ENCODE peak calls at places on chromosomes 6 and 20, in eight cellular contexts. K, A, G, H, Z, D, U and O are unnamed samples.

GRCh38 chr6:159977242-159978214 is 8.6 kb downstream of the IGF2R start:
- DNase-seq in K (no peak), A (no peak), G (peak), H (no peak), Z (no peak), D (no peak), U (no peak), O (no peak)

GRCh38 chr6:26243132-26243531 is 121.9 kb upstream of the BTN3A2 start:
- DNase-seq in K (no peak), A (no peak), G (no peak), H (no peak), Z (no peak), D (no peak), U (no peak), O (no peak)

GRCh38 chr6:11428895-11429294 is 108.7 kb upstream of the TMEM170B start:
- DNase-seq in K (no peak), A (no peak), G (no peak), H (no peak), Z (peak), D (no peak), U (no peak), O (no peak)

GRCh38 chr6:89184344-89184743 is 32.8 kb downstream of the GABRR1 start:
- DNase-seq in K (no peak), A (no peak), G (no peak), H (no peak), Z (no peak), D (no peak), U (no peak), O (no peak)

GRCh38 chr6:30555428-30556005 is 772 bp downstream of the GNL1 start:
- DNase-seq in K (peak), A (no peak), G (peak), H (peak), Z (peak), D (peak), U (no peak), O (no peak)

GRCh38 chr20:9103955-9104354 is 35.1 kb downstream of the PLCB4 start:
- DNase-seq in K (no peak), A (no peak), G (no peak), H (no peak), Z (no peak), D (peak), U (no peak), O (peak)

GRCh38 chr20:17612287-17612974 is 42.6 kb downstream of the DSTN start:
- DNase-seq in K (no peak), A (peak), G (peak), H (peak), Z (no peak), D (no peak), U (no peak), O (peak)

GRCh38 chr20:58891076-58891685 is 38.7 kb downstream of the GNAS start:
- DNase-seq in K (no peak), A (peak), G (peak), H (peak), Z (peak), D (peak), U (no peak), O (peak)

GRCh38 chr6:158926429-158926828 is 73.6 kb downstream of the RSPH3 start:
- DNase-seq in K (no peak), A (no peak), G (peak), H (no peak), Z (no peak), D (peak), U (no peak), O (no peak)

GRCh38 chr6:34546551-34547321 is 9.4 kb downstream of the SPDEF start:
- DNase-seq in K (no peak), A (no peak), G (peak), H (no peak), Z (no peak), D (no peak), U (no peak), O (peak)

GRCh38 chr6:146803601-146804000 is 204.8 kb downstream of the ADGB start:
- DNase-seq in K (no peak), A (no peak), G (no peak), H (no peak), Z (no peak), D (no peak), U (no peak), O (no peak)

GRCh38 chr6:149723771-149724417 is 6.0 kb upstream of the LATS1 start:
- DNase-seq in K (no peak), A (peak), G (peak), H (no peak), Z (peak), D (peak), U (peak), O (peak)

GRCh38 chr20:12217382-12217781 is 299.7 kb downstream of the BTBD3 start:
- DNase-seq in K (no peak), A (no peak), G (no peak), H (no peak), Z (no peak), D (no peak), U (no peak), O (no peak)

GRCh38 chr6:142551145-142551811 is 249.5 kb downstream of the ADGRG6 start:
- DNase-seq in K (no peak), A (no peak), G (no peak), H (peak), Z (no peak), D (no peak), U (no peak), O (peak)